ENCODE peak calls at places on chromosomes 6 and 20, in eight cellular contexts. N is NCI-H2081; E is activated CD4-positive, alpha-beta T cell treated with anti-CD3 and anti-CD28 coated beads, Interleukin-2, amount 50 U/mL, for 24 hours; H is activated T-cell treated with anti-CD3 and anti-CD28 coated beads, Interleukin-2, amount 50 U/mL, for 72 hours; W is iris pigment epithelial cell; U is NCI-H1092; Q is Daoy; B is EL. I is an unnamed sample.

GRCh38 chr6:161186173-161186769 is 87.6 kb downstream of the AGPAT4 start:
- DNase-seq in N (no peak), E (no peak), H (no peak), W (peak), U (no peak), Q (peak), B (peak), I (no peak)

GRCh38 chr6:159163901-159164370 is 5.3 kb upstream of the FNDC1 start:
- DNase-seq in N (no peak), E (no peak), H (no peak), W (peak), U (no peak), Q (peak), B (peak), I (no peak)

GRCh38 chr6:15296735-15297134 is 50.9 kb downstream of the JARID2 start:
- DNase-seq in N (no peak), E (no peak), H (peak), W (no peak), U (no peak), Q (no peak), B (no peak), I (no peak)

GRCh38 chr6:3849681-3850450 is 693 bp downstream of the FAM50B start:
- DNase-seq in N (peak), E (no peak), H (no peak), W (peak), U (no peak), Q (no peak), B (peak), I (no peak)

GRCh38 chr20:8744228-8744844 is 324.6 kb upstream of the PLCB4 start:
- DNase-seq in N (no peak), E (no peak), H (no peak), W (peak), U (no peak), Q (no peak), B (no peak), I (no peak)

GRCh38 chr20:20711413-20711812 is 1.0 kb downstream of the RALGAPA2 start:
- DNase-seq in N (peak), E (no peak), H (peak), W (no peak), U (no peak), Q (peak), B (no peak), I (peak)

GRCh38 chr6:10424005-10424404 is 9.1 kb upstream of the TFAP2A start:
- DNase-seq in N (peak), E (no peak), H (no peak), W (no peak), U (no peak), Q (no peak), B (no peak), I (no peak)

GRCh38 chr6:152482289-152482688 is 154.9 kb downstream of the SYNE1 start:
- DNase-seq in N (no peak), E (no peak), H (no peak), W (no peak), U (no peak), Q (no peak), B (no peak), I (no peak)

GRCh38 chr6:167044696-167045095 is 45.5 kb downstream of the CEP43 start:
- DNase-seq in N (no peak), E (no peak), H (no peak), W (no peak), U (no peak), Q (no peak), B (peak), I (no peak)

GRCh38 chr6:5772634-5773230 is 234.0 kb downstream of the NRN1 start:
- DNase-seq in N (no peak), E (no peak), H (no peak), W (no peak), U (no peak), Q (no peak), B (no peak), I (no peak)

GRCh38 chr20:62933966-62934365 is 4.0 kb upstream of the GID8 start:
- DNase-seq in N (no peak), E (no peak), H (no peak), W (no peak), U (no peak), Q (no peak), B (no peak), I (no peak)

GRCh38 chr20:24989162-24989561 is 3.4 kb downstream of the APMAP start:
- DNase-seq in N (no peak), E (no peak), H (no peak), W (peak), U (no peak), Q (no peak), B (no peak), I (no peak)

GRCh38 chr20:15061061-15061430 is 723.6 kb upstream of the FLRT3 start:
- DNase-seq in N (no peak), E (no peak), H (no peak), W (no peak), U (no peak), Q (no peak), B (no peak), I (no peak)

GRCh38 chr6:43973351-43973750 is 153.9 kb downstream of the MRPL14 start:
- DNase-seq in N (no peak), E (no peak), H (no peak), W (no peak), U (no peak), Q (no peak), B (peak), I (no peak)

GRCh38 chr6:144158133-144158532 is 7.8 kb downstream of the STX11 start:
- DNase-seq in N (no peak), E (no peak), H (no peak), W (peak), U (no peak), Q (peak), B (peak), I (no peak)

GRCh38 chr20:1622450-1622849 is 2.6 kb upstream of the SIRPB1 start:
- DNase-seq in N (no peak), E (no peak), H (no peak), W (no peak), U (no peak), Q (no peak), B (no peak), I (no peak)

GRCh38 chr6:103268335-103268734 is 1591.4 kb downstream of the HACE1 start:
- DNase-seq in N (no peak), E (no peak), H (no peak), W (no peak), U (no peak), Q (no peak), B (no peak), I (no peak)

GRCh38 chr20:58585753-58586540 is 65.1 kb upstream of the STX16 start:
- DNase-seq in N (no peak), E (no peak), H (no peak), W (no peak), U (no peak), Q (no peak), B (peak), I (no peak)

GRCh38 chr6:126761854-126762253 is 356.6 kb upstream of the RSPO3 start:
- DNase-seq in N (no peak), E (no peak), H (no peak), W (no peak), U (no peak), Q (no peak), B (no peak), I (no peak)

GRCh38 chr6:141202641-141203040 is 930.1 kb upstream of the GJE1 start:
- DNase-seq in N (no peak), E (no peak), H (no peak), W (no peak), U (no peak), Q (no peak), B (peak), I (no peak)

GRCh38 chr6:30837870-30838269 is 46.4 kb upstream of the DDR1 start:
- DNase-seq in N (peak), E (no peak), H (no peak), W (no peak), U (no peak), Q (peak), B (no peak), I (no peak)

GRCh38 chr6:43769526-43770416 is at the start of gene VEGFA:
- DNase-seq in N (peak), E (peak), H (peak), W (peak), U (peak), Q (peak), B (peak), I (peak)

GRCh38 chr6:148803979-148804378 is 57.1 kb downstream of the UST start:
- DNase-seq in N (no peak), E (no peak), H (no peak), W (peak), U (no peak), Q (no peak), B (peak), I (no peak)